ENCODE peak calls at places on chromosomes 13 and 19, in five cellular contexts. One of them, this sample, is unnamed. For H3K4me1, the result is how much of the 10 kb centered on the place peaks cover.

GRCh38 chr13:30520571-30520970 is 54.8 kb upstream of the HMGB1 start:
- DNase-seq in Caco-2: no peak
- DNase-seq in astrocyte: peak
- DNase-seq in HAP-1: no peak
- DNase-seq in transverse colon: no peak
- DNase-seq in this sample: peak

GRCh38 chr13:97057196-97057595 is 62.9 kb upstream of the OXGR1 start:
- DNase-seq in HAP-1: no peak
- DNase-seq in Caco-2: no peak
- DNase-seq in transverse colon: no peak
- DNase-seq in astrocyte: no peak
- DNase-seq in this sample: peak

GRCh38 chr13:106133025-106133424 is 402.4 kb downstream of the EFNB2 start:
- DNase-seq in transverse colon: no peak
- DNase-seq in HAP-1: no peak
- DNase-seq in Caco-2: no peak
- DNase-seq in astrocyte: peak
- DNase-seq in this sample: peak

GRCh38 chr19:47380559-47380958 is 31.4 kb downstream of the DHX34 start:
- DNase-seq in Caco-2: no peak
- DNase-seq in HAP-1: no peak
- DNase-seq in astrocyte: no peak
- DNase-seq in transverse colon: no peak
- DNase-seq in this sample: no peak

GRCh38 chr19:47740866-47741519 is 4.4 kb upstream of the NOP53 start:
- DNase-seq in HAP-1: no peak
- DNase-seq in astrocyte: no peak
- DNase-seq in transverse colon: no peak
- DNase-seq in Caco-2: no peak
- DNase-seq in this sample: no peak

GRCh38 chr13:36190771-36191170 is 23.6 kb downstream of the SOHLH2 start:
- DNase-seq in Caco-2: no peak
- DNase-seq in astrocyte: peak
- DNase-seq in transverse colon: no peak
- DNase-seq in HAP-1: no peak
- DNase-seq in this sample: no peak

GRCh38 chr13:42574435-42575311 is 721 bp downstream of the TNFSF11 start:
- DNase-seq in transverse colon: no peak
- DNase-seq in astrocyte: no peak
- DNase-seq in HAP-1: no peak
- DNase-seq in Caco-2: no peak
- DNase-seq in this sample: peak

GRCh38 chr13:21852043-21852442 is 181.2 kb downstream of the FGF9 start:
- DNase-seq in Caco-2: no peak
- DNase-seq in HAP-1: no peak
- DNase-seq in transverse colon: no peak
- DNase-seq in astrocyte: no peak
- DNase-seq in this sample: no peak

GRCh38 chr13:23751195-23751594 is 138.0 kb downstream of the MIPEP start:
- DNase-seq in HAP-1: no peak
- DNase-seq in astrocyte: peak
- DNase-seq in transverse colon: no peak
- DNase-seq in Caco-2: peak
- DNase-seq in this sample: peak

GRCh38 chr13:23455401-23456185 is 22.1 kb upstream of the SACS start:
- DNase-seq in transverse colon: no peak
- DNase-seq in HAP-1: no peak
- DNase-seq in Caco-2: no peak
- DNase-seq in astrocyte: no peak
- DNase-seq in this sample: no peak

GRCh38 chr13:39144941-39145533 is 106.8 kb downstream of the NHLRC3 start:
- DNase-seq in astrocyte: peak
- DNase-seq in transverse colon: peak
- DNase-seq in HAP-1: peak
- DNase-seq in Caco-2: peak
- DNase-seq in this sample: peak

GRCh38 chr19:47444388-47444821 is 25.1 kb upstream of the MEIS3 start:
- DNase-seq in transverse colon: no peak
- DNase-seq in Caco-2: peak
- DNase-seq in HAP-1: peak
- DNase-seq in astrocyte: no peak
- DNase-seq in this sample: no peak

GRCh38 chr19:55644191-55644833 is 863 bp downstream of the ZNF581 start:
- DNase-seq in HAP-1: no peak
- DNase-seq in astrocyte: no peak
- DNase-seq in Caco-2: no peak
- DNase-seq in transverse colon: no peak
- DNase-seq in this sample: no peak
- H3K4me1 ChIP-seq in HAP-1: under half
- H3K4me1 ChIP-seq in astrocyte: under half
- H3K4me1 ChIP-seq in Caco-2: under half
- H3K4me1 ChIP-seq in transverse colon: half or more
- H3K4me1 ChIP-seq in this sample: half or more

DNA sequence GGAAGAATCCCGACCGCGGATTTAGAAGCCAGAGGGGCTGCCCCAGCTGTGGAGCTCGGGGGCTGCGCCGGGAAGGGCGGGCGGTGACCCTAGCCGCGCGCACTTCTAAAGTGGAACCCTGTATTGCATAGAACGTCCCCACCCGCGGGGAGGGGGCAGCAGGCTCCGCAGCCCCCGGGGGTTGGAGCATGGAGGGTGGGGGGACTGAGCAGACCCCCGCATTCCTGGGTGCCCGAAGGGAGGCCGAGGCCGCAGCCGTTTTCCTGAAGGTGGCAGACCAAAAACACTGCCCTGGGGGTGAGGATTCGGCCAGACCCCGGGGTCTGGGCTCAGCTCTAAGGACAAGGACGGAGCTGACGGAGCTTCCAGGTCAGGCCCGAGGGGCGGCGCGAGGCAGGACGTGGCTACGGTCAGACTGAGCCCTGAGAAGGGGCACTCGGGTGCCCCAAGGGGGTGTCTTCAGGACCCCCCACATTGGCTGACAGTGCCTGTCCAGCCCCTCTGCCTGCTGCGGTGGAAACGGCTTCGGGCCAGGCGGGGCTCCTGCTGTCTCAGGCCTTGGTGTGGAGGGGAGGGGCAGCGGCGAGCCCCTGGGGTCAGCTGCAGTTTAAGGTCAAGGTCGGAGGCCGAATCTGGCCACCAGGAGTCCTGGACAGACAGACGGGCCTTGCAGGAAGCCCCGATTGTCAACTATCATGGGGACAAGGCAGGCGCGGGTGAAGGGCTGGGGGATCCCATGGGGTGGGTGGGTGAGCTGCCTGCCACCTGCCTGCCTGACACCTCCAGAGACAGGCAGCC is 12.6 kb downstream of the MKNK2 start:
- DNase-seq in HAP-1: no peak
- DNase-seq in transverse colon: no peak
- DNase-seq in Caco-2: no peak
- DNase-seq in astrocyte: no peak
- DNase-seq in this sample: no peak
- H3K4me1 ChIP-seq in HAP-1: under half
- H3K4me1 ChIP-seq in transverse colon: under half
- H3K4me1 ChIP-seq in Caco-2: under half
- H3K4me1 ChIP-seq in astrocyte: under half
- H3K4me1 ChIP-seq in this sample: under half

GRCh38 chr19:7188682-7189629 is 105.3 kb downstream of the INSR start:
- DNase-seq in HAP-1: no peak
- DNase-seq in astrocyte: no peak
- DNase-seq in Caco-2: no peak
- DNase-seq in transverse colon: no peak
- DNase-seq in this sample: no peak
- H3K4me1 ChIP-seq in HAP-1: under half
- H3K4me1 ChIP-seq in astrocyte: under half
- H3K4me1 ChIP-seq in Caco-2: under half
- H3K4me1 ChIP-seq in transverse colon: under half
- H3K4me1 ChIP-seq in this sample: under half

GRCh38 chr13:45519473-45519872 is 54.7 kb downstream of the COG3 start:
- DNase-seq in transverse colon: no peak
- DNase-seq in Caco-2: no peak
- DNase-seq in astrocyte: no peak
- DNase-seq in HAP-1: no peak
- DNase-seq in this sample: no peak

GRCh38 chr13:45527699-45528462 is 63.1 kb downstream of the COG3 start:
- DNase-seq in Caco-2: peak
- DNase-seq in astrocyte: no peak
- DNase-seq in HAP-1: no peak
- DNase-seq in transverse colon: no peak
- DNase-seq in this sample: peak

GRCh38 chr13:45521292-45521691 is 56.6 kb downstream of the COG3 start:
- DNase-seq in Caco-2: peak
- DNase-seq in astrocyte: peak
- DNase-seq in transverse colon: no peak
- DNase-seq in HAP-1: no peak
- DNase-seq in this sample: peak

GRCh38 chr13:45518525-45519235 is 53.9 kb downstream of the COG3 start:
- DNase-seq in transverse colon: no peak
- DNase-seq in HAP-1: no peak
- DNase-seq in astrocyte: peak
- DNase-seq in Caco-2: peak
- DNase-seq in this sample: peak

DNA sequence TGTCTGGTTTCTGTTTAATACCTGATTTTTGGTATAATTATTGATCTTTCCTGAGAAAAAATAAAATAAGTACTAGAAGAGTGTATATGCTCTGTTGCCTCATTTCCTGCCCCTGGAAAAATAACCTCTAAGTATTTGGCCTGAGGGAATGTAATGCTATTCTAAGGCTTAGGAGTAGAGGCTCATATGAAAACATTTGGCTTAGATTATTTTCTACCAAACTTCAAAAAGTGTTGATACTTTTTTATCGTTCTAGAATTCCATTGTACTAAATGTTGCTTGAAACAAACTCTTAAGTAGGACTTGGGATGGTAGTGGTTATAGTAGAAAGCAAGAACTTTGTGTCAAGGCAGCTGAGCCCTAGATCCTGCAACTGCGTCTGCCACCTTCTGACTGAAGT is 57.8 kb downstream of the COG3 start:
- DNase-seq in HAP-1: no peak
- DNase-seq in astrocyte: no peak
- DNase-seq in Caco-2: no peak
- DNase-seq in transverse colon: no peak
- DNase-seq in this sample: peak
- H3K4me1 ChIP-seq in HAP-1: under half
- H3K4me1 ChIP-seq in astrocyte: under half
- H3K4me1 ChIP-seq in Caco-2: half or more
- H3K4me1 ChIP-seq in transverse colon: under half
- H3K4me1 ChIP-seq in this sample: under half

GRCh38 chr19:18390075-18390909 is 4.3 kb downstream of the GDF15 start:
- DNase-seq in astrocyte: no peak
- DNase-seq in Caco-2: no peak
- DNase-seq in HAP-1: no peak
- DNase-seq in transverse colon: no peak
- DNase-seq in this sample: no peak

GRCh38 chr19:18389095-18389735 is 3.3 kb downstream of the GDF15 start:
- DNase-seq in HAP-1: no peak
- DNase-seq in transverse colon: no peak
- DNase-seq in Caco-2: no peak
- DNase-seq in astrocyte: no peak
- DNase-seq in this sample: no peak

GRCh38 chr19:18388328-18389094 is 2.6 kb downstream of the GDF15 start:
- DNase-seq in HAP-1: peak
- DNase-seq in astrocyte: no peak
- DNase-seq in Caco-2: no peak
- DNase-seq in transverse colon: peak
- DNase-seq in this sample: peak

GRCh38 chr19:18391509-18392075 is 5.6 kb downstream of the GDF15 start:
- DNase-seq in Caco-2: no peak
- DNase-seq in astrocyte: no peak
- DNase-seq in transverse colon: no peak
- DNase-seq in HAP-1: no peak
- DNase-seq in this sample: no peak

GRCh38 chr19:18389736-18390074 is 3.7 kb downstream of the GDF15 start:
- DNase-seq in astrocyte: no peak
- DNase-seq in Caco-2: no peak
- DNase-seq in transverse colon: no peak
- DNase-seq in HAP-1: no peak
- DNase-seq in this sample: no peak
- H3K4me1 ChIP-seq in astrocyte: under half
- H3K4me1 ChIP-seq in Caco-2: under half
- H3K4me1 ChIP-seq in transverse colon: under half
- H3K4me1 ChIP-seq in HAP-1: under half
- H3K4me1 ChIP-seq in this sample: under half

DNA sequence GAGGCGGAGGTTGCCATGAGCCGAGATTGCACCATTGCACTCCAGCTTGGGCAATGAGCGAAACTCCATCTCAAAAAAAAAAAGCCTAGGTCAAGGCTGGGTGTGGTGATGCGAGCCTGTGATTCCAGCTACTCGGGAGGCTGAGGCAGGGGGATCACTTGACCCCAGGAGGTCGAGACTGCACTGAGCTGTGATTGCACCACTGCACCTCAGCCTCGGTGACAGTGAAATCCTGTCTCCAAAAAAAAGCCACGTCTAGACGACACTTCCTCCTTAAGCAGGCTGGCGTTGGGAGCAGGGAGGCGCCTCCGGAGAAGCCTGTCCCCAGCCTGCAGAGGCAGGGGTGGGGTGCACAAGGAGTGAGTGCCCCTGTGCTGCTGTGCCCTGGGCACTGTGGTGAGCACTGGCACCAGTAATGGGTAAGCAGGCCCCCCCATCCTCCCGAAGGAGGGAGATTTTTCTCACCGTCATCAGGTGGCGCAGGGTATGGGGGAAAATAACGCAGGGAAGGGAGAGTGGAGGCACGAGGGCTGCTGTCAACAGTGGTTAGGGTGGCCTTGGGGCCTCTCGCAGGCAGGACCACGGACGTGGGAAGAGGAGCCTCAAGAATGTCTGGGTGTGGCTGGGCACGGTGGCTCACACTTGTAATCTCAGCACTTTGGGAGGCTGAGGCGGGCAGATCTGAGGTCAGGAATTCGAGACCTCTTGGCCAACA is 701 bp downstream of the P2RY11 start:
- DNase-seq in Caco-2: no peak
- DNase-seq in HAP-1: no peak
- DNase-seq in astrocyte: no peak
- DNase-seq in transverse colon: peak
- DNase-seq in this sample: no peak
- H3K4me1 ChIP-seq in Caco-2: under half
- H3K4me1 ChIP-seq in HAP-1: under half
- H3K4me1 ChIP-seq in astrocyte: under half
- H3K4me1 ChIP-seq in transverse colon: under half
- H3K4me1 ChIP-seq in this sample: under half

GRCh38 chr19:4077800-4078683 is 11.3 kb upstream of the ZBTB7A start:
- DNase-seq in astrocyte: no peak
- DNase-seq in transverse colon: peak
- DNase-seq in Caco-2: no peak
- DNase-seq in HAP-1: peak
- DNase-seq in this sample: peak
- H3K4me1 ChIP-seq in astrocyte: under half
- H3K4me1 ChIP-seq in transverse colon: under half
- H3K4me1 ChIP-seq in Caco-2: under half
- H3K4me1 ChIP-seq in HAP-1: under half
- H3K4me1 ChIP-seq in this sample: under half